ENCODE peak calls at places on chromosomes 11 and 22, in five cellular contexts. Z is Calu3; L is lower lobe of right lung; G is spleen; W is stimulated activated naive B cell treated with anti-CD40 and anti-IgM and Interleukin-4, amounts not matched to agents 10 μg/mL and 1 μg/mL and 100 μg/mL, for 72 hours. N is an unnamed sample.
A peak's percentile ranks its signal among the peaks of the same experiment; 100 is the strongest.

GRCh38 chr11:114058871-114059277 is 637 bp upstream of the ZBTB16 start:
- DNase-seq in Z (no peak), L (peak; percentile 67), G (no peak), W (no peak), N (no peak)

GRCh38 chr11:82995754-82996398 is 75.8 kb downstream of the RAB30 start:
- DNase-seq in Z (no peak), L (no peak), G (no peak), W (peak; percentile 53), N (no peak)

GRCh38 chr22:46661221-46661851 is 41.1 kb downstream of the GRAMD4 start:
- DNase-seq in Z (peak; percentile 54), L (no peak), G (no peak), W (no peak), N (no peak)

GRCh38 chr22:25780673-25781072 is 38.7 kb downstream of the MYO18B start:
- DNase-seq in Z (no peak), L (no peak), G (no peak), W (no peak), N (no peak)

GRCh38 chr22:48920776-48921241 is 906.9 kb downstream of the BRD1 start:
- DNase-seq in Z (no peak), L (no peak), G (no peak), W (no peak), N (no peak)

GRCh38 chr11:130868087-130868486 is 48.2 kb downstream of the SNX19 start:
- DNase-seq in Z (no peak), L (no peak), G (no peak), W (no peak), N (no peak)

GRCh38 chr11:26088391-26088790 is 243.5 kb upstream of the ANO3 start:
- DNase-seq in Z (no peak), L (no peak), G (no peak), W (no peak), N (no peak)

GRCh38 chr11:34564406-34564805 is 50.8 kb upstream of the ELF5 start:
- DNase-seq in Z (peak; percentile 44), L (no peak), G (no peak), W (no peak), N (no peak)

GRCh38 chr11:76596652-76597051 is 73.9 kb downstream of the LRRC32 start:
- DNase-seq in Z (no peak), L (no peak), G (peak; percentile 87), W (no peak), N (no peak)

GRCh38 chr11:67410984-67411784 is 4.3 kb upstream of the CARNS1 start:
- DNase-seq in Z (no peak), L (no peak), G (peak; percentile 79), W (no peak), N (no peak)

GRCh38 chr11:15707971-15708370 is 593.2 kb downstream of the INSC start:
- DNase-seq in Z (peak; percentile 50), L (peak; percentile 51), G (no peak), W (no peak), N (peak; percentile 53)

GRCh38 chr11:69467646-69468045 is 13.8 kb upstream of the LINC01488 start:
- DNase-seq in Z (no peak), L (peak; percentile 42), G (peak; percentile 47), W (no peak), N (peak; percentile 40)

GRCh38 chr11:128521697-128522062 is 65.7 kb downstream of the ETS1 start:
- DNase-seq in Z (no peak), L (peak; percentile 51), G (peak; percentile 87), W (no peak), N (no peak)

GRCh38 chr11:61335355-61335710 is 2.3 kb downstream of the TKFC start:
- DNase-seq in Z (no peak), L (no peak), G (no peak), W (no peak), N (no peak)

GRCh38 chr11:12716816-12717215 is 42.6 kb downstream of the TEAD1 start:
- DNase-seq in Z (no peak), L (no peak), G (no peak), W (no peak), N (no peak)

GRCh38 chr11:15178214-15178613 is 63.5 kb downstream of the INSC start:
- DNase-seq in Z (no peak), L (no peak), G (no peak), W (no peak), N (no peak)

GRCh38 chr11:15972838-15973237 is 383.5 kb downstream of the SOX6 start:
- DNase-seq in Z (no peak), L (no peak), G (no peak), W (no peak), N (no peak)

GRCh38 chr11:47415949-47416472 is 7.6 kb downstream of the SLC39A13 start:
- DNase-seq in Z (peak; percentile 79), L (peak; percentile 92), G (no peak), W (no peak), N (peak; percentile 96)

GRCh38 chr22:50545522-50546325 is at the start of gene KLHDC7B:
- DNase-seq in Z (no peak), L (peak; percentile 45), G (peak; percentile 79), W (no peak), N (no peak)

GRCh38 chr11:1117970-1118369 is 39.8 kb upstream of the MUC5AC start:
- DNase-seq in Z (no peak), L (no peak), G (peak; percentile 66), W (no peak), N (peak; percentile 48)

GRCh38 chr11:113992459-113993105 is 17.7 kb downstream of the HTR3A start:
- DNase-seq in Z (no peak), L (no peak), G (peak; percentile 41), W (no peak), N (no peak)

GRCh38 chr11:1054143-1055108 is 17.9 kb upstream of the MUC6 start:
- DNase-seq in Z (no peak), L (peak; percentile 46), G (peak; percentile 66), W (no peak), N (peak; percentile 70)

GRCh38 chr22:49961601-49962011 is 1.0 kb downstream of the PIM3 start:
- DNase-seq in Z (no peak), L (peak; percentile 57), G (no peak), W (no peak), N (peak; percentile 82)

GRCh38 chr11:119373059-119373875 is 8.2 kb downstream of the USP2 start:
- DNase-seq in Z (no peak), L (no peak), G (no peak), W (no peak), N (no peak)

GRCh38 chr22:38862375-38863329 is 9.4 kb downstream of the CBX6 start:
- DNase-seq in Z (no peak), L (peak; percentile 3), G (no peak), W (no peak), N (peak; percentile 83)

GRCh38 chr22:41910599-41911291 is 4.1 kb downstream of the SHISA8 start:
- DNase-seq in Z (no peak), L (no peak), G (no peak), W (no peak), N (no peak)